ENCODE peak calls at places on chromosomes 2 and 18, in four cellular contexts. S, G, E and U are unnamed samples.

GRCh38 chr18:48949051-48949605 is 1.6 kb downstream of the SMAD7 start:
- DNase-seq in G (no peak), E (no peak), S (no peak), U (no peak)

GRCh38 chr18:59067873-59068272 is 71.8 kb upstream of the SEC11C start:
- DNase-seq in E (peak), S (no peak), G (peak), U (no peak)

GRCh38 chr2:64426191-64426952 is 27.6 kb upstream of the LGALSL start:
- DNase-seq in E (no peak), G (peak), S (no peak), U (no peak)

GRCh38 chr2:156947261-156947660 is 310.2 kb upstream of the GALNT5 start:
- DNase-seq in S (no peak), G (peak), E (no peak), U (no peak)

GRCh38 chr2:192571636-192572035 is 376.9 kb upstream of the TMEFF2 start:
- DNase-seq in G (no peak), S (no peak), E (no peak), U (no peak)

GRCh38 chr2:241817126-241817820 is 8.3 kb downstream of the NEU4 start:
- DNase-seq in E (no peak), G (no peak), S (no peak), U (peak)

GRCh38 chr2:182208421-182208820 is 218.4 kb downstream of the PDE1A start:
- DNase-seq in S (no peak), G (no peak), E (no peak), U (no peak)

GRCh38 chr2:151907933-151908882 is 80.0 kb upstream of the ARL5A start:
- DNase-seq in S (no peak), G (no peak), E (no peak), U (no peak)

GRCh38 chr18:79517322-79517721 is 121.6 kb downstream of the NFATC1 start:
- DNase-seq in S (no peak), E (no peak), G (no peak), U (peak)

GRCh38 chr2:20930928-20931327 is 108.0 kb upstream of the LDAH start:
- DNase-seq in G (peak), S (no peak), E (no peak), U (no peak)

GRCh38 chr2:85397925-85398331 is 12.2 kb downstream of the CAPG start:
- DNase-seq in S (no peak), E (no peak), G (no peak), U (no peak)

GRCh38 chr2:233084488-233084887 is 24.3 kb downstream of the INPP5D start:
- DNase-seq in E (no peak), S (no peak), G (no peak), U (no peak)

GRCh38 chr2:170170281-170171035 is 7.5 kb upstream of the MYO3B start:
- DNase-seq in S (no peak), G (no peak), E (no peak), U (no peak)

GRCh38 chr2:23791030-23791429 is 135.9 kb downstream of the ATAD2B start:
- DNase-seq in E (no peak), S (no peak), G (peak), U (no peak)

GRCh38 chr2:135175177-135175576 is 123.1 kb downstream of the RAB3GAP1 start:
- DNase-seq in G (no peak), S (no peak), E (no peak), U (no peak)

GRCh38 chr18:31045599-31045998 is 3.1 kb upstream of the DSC3 start:
- DNase-seq in S (no peak), E (no peak), G (no peak), U (no peak)

GRCh38 chr18:31044926-31045325 is 2.4 kb upstream of the DSC3 start:
- DNase-seq in E (no peak), G (no peak), S (no peak), U (no peak)

GRCh38 chr18:31042068-31042390 is 513 bp downstream of the DSC3 start:
- DNase-seq in G (no peak), E (no peak), S (no peak), U (no peak)

GRCh38 chr18:31042391-31043181 is at the start of gene DSC3:
- DNase-seq in E (peak), S (peak), G (no peak), U (peak)

DNA sequence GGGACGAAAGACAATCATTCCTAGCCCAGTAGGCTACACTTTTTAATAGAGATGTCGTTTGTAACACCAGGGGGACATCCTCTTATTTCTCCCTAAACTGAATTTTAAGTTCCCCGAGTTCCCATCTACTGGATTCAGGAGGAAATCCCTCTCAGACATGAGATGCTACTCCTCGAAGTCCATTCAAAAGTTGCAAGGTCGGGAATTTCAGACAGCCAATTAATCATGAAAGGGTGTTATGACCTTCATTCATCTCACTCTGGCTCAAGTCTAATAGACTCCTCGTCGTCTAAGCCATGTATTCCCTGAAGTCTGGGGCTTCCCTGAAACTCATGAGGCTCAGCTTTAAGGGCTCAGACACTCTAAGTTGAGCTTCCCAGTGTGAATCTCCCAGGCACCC is 1.2 kb upstream of the DSC3 start:
- DNase-seq in S (no peak), E (no peak), G (no peak), U (no peak)
- H2AK5ac ChIP-seq in S (no peak), E (no peak), G (no peak), U (no peak)

GRCh38 chr2:167715932-167716331 is 531.5 kb downstream of the STK39 start:
- DNase-seq in G (no peak), E (no peak), S (no peak), U (peak)

GRCh38 chr2:167726788-167727187 is 520.6 kb downstream of the STK39 start:
- DNase-seq in S (no peak), G (no peak), E (no peak), U (no peak)

GRCh38 chr2:167719410-167719809 is 528.0 kb downstream of the STK39 start:
- DNase-seq in E (peak), S (no peak), G (no peak), U (no peak)

GRCh38 chr2:167718560-167718959 is 528.8 kb downstream of the STK39 start:
- DNase-seq in G (no peak), E (no peak), S (no peak), U (no peak)

GRCh38 chr2:167721593-167721992 is 525.8 kb downstream of the STK39 start:
- DNase-seq in S (no peak), G (no peak), E (no peak), U (no peak)
- H4K5ac ChIP-seq in S (no peak), G (no peak), E (no peak), U (no peak)

GRCh38 chr2:219475278-219475677 is 23.4 kb upstream of the GMPPA start:
- DNase-seq in S (no peak), E (no peak), G (no peak), U (no peak)
- H3K27ac ChIP-seq in S (no peak), E (no peak), G (no peak), U (no peak)

DNA sequence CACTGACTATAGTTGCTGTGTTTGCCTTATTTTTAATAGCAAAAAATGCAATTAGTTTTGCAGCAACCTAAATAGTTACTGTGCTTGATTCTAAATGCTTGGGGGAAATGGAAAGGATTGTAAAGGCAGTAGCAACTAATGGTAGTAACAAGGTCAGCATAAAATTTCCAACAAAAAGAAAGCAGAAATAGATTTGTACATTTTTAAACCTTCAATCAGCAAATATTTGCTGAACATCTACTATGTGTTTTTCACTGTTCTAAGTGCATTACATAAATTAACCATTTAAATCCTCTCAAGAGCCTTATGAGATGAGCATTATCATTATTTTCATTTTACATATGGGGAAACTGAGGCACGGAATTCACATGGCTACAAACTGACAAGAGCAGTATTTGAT is 308.0 kb upstream of the UBE2E3 start:
- DNase-seq in G (no peak), E (no peak), S (no peak), U (no peak)
- H2AK5ac ChIP-seq in G (no peak), E (no peak), S (no peak), U (no peak)

GRCh38 chr2:65514555-65515195 is 82.3 kb upstream of the SPRED2 start:
- DNase-seq in S (no peak), E (no peak), G (peak), U (no peak)
- H4K5ac ChIP-seq in S (no peak), E (no peak), G (no peak), U (no peak)

DNA sequence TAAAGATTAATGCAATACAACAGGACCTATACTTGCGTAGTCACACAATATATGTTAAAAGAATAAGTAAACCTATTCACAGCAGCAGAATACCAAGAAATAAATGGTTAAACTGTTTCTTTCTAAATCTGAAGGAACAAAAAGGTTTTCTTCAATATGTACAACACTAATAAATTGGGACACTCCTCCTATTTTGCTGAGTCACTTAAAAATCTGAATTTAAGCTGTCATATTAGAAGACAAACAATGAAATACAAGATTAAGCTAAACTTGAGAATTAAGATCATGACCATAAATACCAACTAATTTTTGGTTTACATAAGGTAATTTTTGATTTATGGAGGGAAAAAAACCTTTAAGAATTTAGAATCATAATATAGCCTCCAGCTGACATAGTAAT is 92.8 kb downstream of the ARHGEF33 start:
- DNase-seq in E (no peak), S (no peak), G (no peak), U (no peak)
- H3K27ac ChIP-seq in E (no peak), S (no peak), G (no peak), U (no peak)

DNA sequence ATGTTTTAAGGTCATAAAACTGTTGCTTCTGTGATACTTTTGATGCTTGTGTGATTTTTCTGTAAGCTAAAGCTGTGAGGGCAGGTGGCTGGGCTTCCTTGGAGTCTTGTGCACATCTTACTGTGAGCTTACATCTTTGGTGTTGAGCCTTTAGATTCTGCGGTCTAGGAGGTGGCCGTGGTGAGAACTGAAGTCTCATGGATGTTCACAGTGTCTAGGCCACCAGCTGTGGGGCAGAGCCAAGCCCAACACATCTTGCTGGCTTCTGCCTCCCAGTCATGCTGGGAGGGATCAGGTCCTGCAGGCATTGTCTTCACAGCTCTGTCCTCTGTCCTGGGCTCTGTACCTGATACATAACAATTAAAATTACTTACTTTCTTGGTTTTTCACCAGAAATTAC is 219.7 kb upstream of the HS6ST1 start:
- DNase-seq in G (peak), S (no peak), E (no peak), U (no peak)
- H2AK5ac ChIP-seq in G (peak), S (peak), E (peak), U (no peak)

GRCh38 chr2:80473069-80473468 is 168.5 kb upstream of the LRRTM1 start:
- DNase-seq in E (no peak), G (no peak), S (no peak), U (no peak)
- H4K5ac ChIP-seq in E (no peak), G (no peak), S (no peak), U (no peak)